ENCODE peak calls at places on chromosomes 4 and X, in five cellular contexts. B is IMR-90, A is neuronal stem cell, V is mesenchymal stem cell, R is mesendoderm. O is an unnamed sample.

GRCh38 chrX:26442340-26442739 is 226.4 kb downstream of the MAGEB5 start:
- DNase-seq in V (no peak), A (peak; percentile 0), B (peak; percentile 26), R (peak; percentile 40), O (no peak)

GRCh38 chrX:10404435-10404834 is 215.9 kb downstream of the MID1 start:
- DNase-seq in R (no peak), A (no peak), B (peak; percentile 83), V (no peak), O (no peak)

GRCh38 chrX:149462849-149463248 is 42.3 kb downstream of the IDS start:
- DNase-seq in A (no peak), R (no peak), V (no peak), B (no peak), O (no peak)

GRCh38 chr4:113469023-113469390 is 292.5 kb downstream of the CAMK2D start:
- DNase-seq in A (no peak), V (no peak), R (peak; percentile 24), B (peak; percentile 43), O (no peak)

GRCh38 chr4:100823066-100823992 is 305.5 kb upstream of the EMCN start:
- DNase-seq in A (no peak), B (no peak), R (no peak), V (no peak), O (no peak)

GRCh38 chrX:3592184-3592583 is 121.3 kb downstream of the PRKX start:
- DNase-seq in R (peak; percentile 59), V (no peak), A (peak; percentile 4), B (no peak), O (no peak)

GRCh38 chr4:143482753-143483362 is 30.6 kb upstream of the SMARCA5 start:
- DNase-seq in B (peak; percentile 71), V (peak; percentile 64), A (peak; percentile 17), R (peak; percentile 42), O (peak; percentile 34)

GRCh38 chr4:54065282-54066087 is 1.1 kb upstream of the CHIC2 start:
- DNase-seq in B (no peak), V (peak; percentile 54), A (no peak), R (peak; percentile 48), O (peak; percentile 85)

GRCh38 chr4:140756292-140757219 is at the start of gene TBC1D9:
- DNase-seq in A (peak; percentile 92), R (peak; percentile 100), B (peak; percentile 55), V (peak; percentile 89), O (peak; percentile 94)

GRCh38 chrX:1444896-1445480 is 7.7 kb downstream of the ASMTL start:
- DNase-seq in B (no peak), R (no peak), A (no peak), V (no peak), O (no peak)

GRCh38 chrX:118730500-118731247 is 3.3 kb downstream of the IL13RA1 start:
- DNase-seq in A (no peak), V (peak; percentile 60), B (peak; percentile 85), R (peak; percentile 8), O (no peak)

GRCh38 chrX:151776936-151777335 is 42.4 kb downstream of the CNGA2 start:
- DNase-seq in V (no peak), R (no peak), A (no peak), B (no peak), O (no peak)

GRCh38 chr4:61320154-61320553 is 120.0 kb downstream of the ADGRL3 start:
- DNase-seq in V (peak; percentile 28), R (no peak), A (no peak), B (peak; percentile 8), O (no peak)

GRCh38 chr4:16227462-16227868 is 1.2 kb upstream of the TAPT1 start:
- DNase-seq in V (peak; percentile 53), R (peak; percentile 51), A (peak; percentile 8), B (peak; percentile 30), O (peak; percentile 34)
- H3K4ac ChIP-seq in V (no peak overlapping the region), R (no peak overlapping the region), A (no peak overlapping the region), B (peak overlapping the region; percentile 38), O (no peak overlapping the region)

GRCh38 chr4:25978327-25978726 is 64.3 kb downstream of the SMIM20 start:
- DNase-seq in B (no peak), A (no peak), R (no peak), V (no peak), O (no peak)
- H2BK120ac ChIP-seq in B (no peak overlapping the region), A (no peak overlapping the region), R (no peak overlapping the region), V (no peak overlapping the region), O (no peak overlapping the region)

GRCh38 chr4:10979032-10979431 is 294.5 kb upstream of the CLNK start:
- DNase-seq in B (no peak), A (no peak), V (no peak), R (no peak), O (no peak)
- H3K4ac ChIP-seq in B (no peak overlapping the region), A (no peak overlapping the region), V (no peak overlapping the region), R (no peak overlapping the region), O (no peak overlapping the region)

GRCh38 chr4:52873861-52874343 is 11.8 kb downstream of the RASL11B start:
- DNase-seq in A (no peak), V (peak; percentile 58), R (peak; percentile 98), B (no peak), O (peak; percentile 89)
- H2BK120ac ChIP-seq in A (no peak overlapping the region), V (no peak overlapping the region), R (no peak overlapping the region), B (no peak overlapping the region), O (peak overlapping the region; percentile 77)

O was measured in trophoblast cell.